ENCODE peak calls at places on chromosomes 16 and 17, in six cellular contexts. F is heart left ventricle; U is CD8-positive, alpha-beta memory T cell; V is stomach; S is breast epithelium; D is BE2C. A is an unnamed sample. For H3K4me1, the result is how much of the 10 kb centered on the place peaks cover.

GRCh38 chr16:81478294-81478693 is 33.7 kb downstream of the CMIP start:
- DNase-seq in F (no peak), U (no peak), V (no peak), S (no peak), D (no peak), A (no peak)

GRCh38 chr17:69492410-69493071 is 78.0 kb downstream of the MAP2K6 start:
- DNase-seq in F (no peak), U (no peak), V (no peak), S (no peak), D (no peak), A (no peak)

GRCh38 chr16:86680137-86680536 is 101.8 kb downstream of the FOXL1 start:
- DNase-seq in F (peak), U (no peak), V (no peak), S (no peak), D (no peak), A (no peak)

GRCh38 chr16:87608400-87608985 is 6.2 kb downstream of the JPH3 start:
- DNase-seq in F (peak), U (peak), V (peak), S (peak), D (no peak), A (peak)

GRCh38 chr17:27038676-27039075 is 255.2 kb upstream of the WSB1 start:
- DNase-seq in F (no peak), U (no peak), V (no peak), S (no peak), D (peak), A (peak)

GRCh38 chr17:67434061-67434525 is 57.0 kb downstream of the PITPNC1 start:
- DNase-seq in F (peak), U (peak), V (peak), S (no peak), D (no peak), A (no peak)

GRCh38 chr16:87206646-87207451 is 110.3 kb downstream of the C16orf95 start:
- DNase-seq in F (peak), U (no peak), V (no peak), S (no peak), D (no peak), A (no peak)

GRCh38 chr16:70250748-70251650 is 741 bp downstream of the EXOSC6 start:
- DNase-seq in F (no peak), U (no peak), V (peak), S (no peak), D (peak), A (peak)

GRCh38 chr16:66360624-66361324 is 5.7 kb upstream of the CDH5 start:
- DNase-seq in F (peak), U (no peak), V (no peak), S (no peak), D (no peak), A (no peak)

GRCh38 chr16:82824408-82824807 is 197.6 kb downstream of the CDH13 start:
- DNase-seq in F (no peak), U (no peak), V (no peak), S (no peak), D (no peak), A (no peak)

GRCh38 chr17:81310963-81311550 is 15.9 kb upstream of the SLC38A10 start:
- DNase-seq in F (no peak), U (no peak), V (no peak), S (no peak), D (peak), A (no peak)

GRCh38 chr17:12647023-12647422 is 18.7 kb upstream of the MYOCD start:
- DNase-seq in F (no peak), U (no peak), V (no peak), S (no peak), D (no peak), A (no peak)

GRCh38 chr17:44354582-44355309 is 8.9 kb downstream of the FAM171A2 start:
- DNase-seq in F (no peak), U (peak), V (no peak), S (no peak), D (no peak), A (peak)

GRCh38 chr17:71315568-71315967 is 805.3 kb upstream of the SOX9 start:
- DNase-seq in F (no peak), U (no peak), V (no peak), S (no peak), D (no peak), A (no peak)

GRCh38 chr16:69157189-69157588 is 24.7 kb downstream of the UTP4 start:
- DNase-seq in F (no peak), U (no peak), V (no peak), S (no peak), D (no peak), A (no peak)

GRCh38 chr17:62860962-62861873 is 53.1 kb upstream of the MARCHF10 start:
- DNase-seq in F (no peak), U (no peak), V (no peak), S (no peak), D (no peak), A (no peak)

GRCh38 chr16:84729716-84730320 is 30.0 kb downstream of the USP10 start:
- DNase-seq in F (no peak), U (no peak), V (no peak), S (no peak), D (no peak), A (no peak)
- H3K4me3 ChIP-seq in F (no peak), U (no peak), V (no peak), S (no peak), D (peak), A (no peak)

GRCh38 chr17:2241823-2242222 is 61.8 kb downstream of the SMG6 start:
- DNase-seq in F (peak), U (no peak), V (no peak), S (no peak), D (no peak), A (no peak)
- H3K4me1 ChIP-seq in F (half or more), U (under half), V (under half), S (under half), D (under half), A (under half)

GRCh38 chr16:89861648-89862047 is 11.7 kb upstream of the TCF25 start:
- DNase-seq in F (no peak), U (no peak), V (no peak), S (no peak), D (no peak), A (no peak)
- H3K4me3 ChIP-seq in F (no peak), U (no peak), V (no peak), S (no peak), D (no peak), A (no peak)

GRCh38 chr16:2260250-2260649 is 7.7 kb downstream of the RNPS1 start:
- DNase-seq in F (no peak), U (no peak), V (no peak), S (no peak), D (no peak), A (no peak)
- H3K4me1 ChIP-seq in F (under half), U (under half), V (under half), S (under half), D (under half), A (under half)

DNA sequence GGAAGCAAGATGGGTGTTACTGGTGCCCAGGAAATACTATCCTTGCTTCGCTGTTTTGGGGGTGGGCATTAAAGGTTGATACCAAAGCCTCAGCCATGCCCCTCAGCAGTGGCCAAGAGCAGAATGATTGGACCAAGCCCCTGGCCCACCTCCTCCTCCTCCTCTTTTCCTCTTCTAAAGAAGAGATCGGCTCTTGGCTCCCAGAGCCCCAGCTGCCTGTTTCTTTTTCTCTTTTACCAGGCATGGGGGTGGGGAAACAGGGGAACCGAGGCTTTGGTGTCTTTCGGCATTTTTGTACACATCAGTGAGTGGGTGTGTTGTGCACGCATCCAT is 5.8 kb downstream of the THRA start:
- DNase-seq in F (no peak), U (no peak), V (no peak), S (no peak), D (no peak), A (no peak)
- H3K4me3 ChIP-seq in F (peak), U (peak), V (peak), S (peak), D (peak), A (no peak)

GRCh38 chr16:2913603-2914002 is 1.9 kb downstream of the FLYWCH1 start:
- DNase-seq in F (no peak), U (no peak), V (no peak), S (no peak), D (no peak), A (no peak)

GRCh38 chr16:2911580-2912329 is at the start of gene FLYWCH1:
- DNase-seq in F (peak), U (peak), V (peak), S (peak), D (peak), A (peak)

GRCh38 chr16:2914233-2914632 is 2.5 kb downstream of the FLYWCH1 start:
- DNase-seq in F (no peak), U (no peak), V (no peak), S (no peak), D (no peak), A (no peak)

GRCh38 chr16:2910441-2910840 is 1.3 kb upstream of the FLYWCH1 start:
- DNase-seq in F (no peak), U (no peak), V (no peak), S (no peak), D (no peak), A (no peak)

GRCh38 chr16:2912330-2913199 is 834 bp downstream of the FLYWCH1 start:
- DNase-seq in F (peak), U (peak), V (peak), S (no peak), D (no peak), A (no peak)
- H3K4me1 ChIP-seq in F (under half), U (under half), V (under half), S (under half), D (under half), A (under half)

DNA sequence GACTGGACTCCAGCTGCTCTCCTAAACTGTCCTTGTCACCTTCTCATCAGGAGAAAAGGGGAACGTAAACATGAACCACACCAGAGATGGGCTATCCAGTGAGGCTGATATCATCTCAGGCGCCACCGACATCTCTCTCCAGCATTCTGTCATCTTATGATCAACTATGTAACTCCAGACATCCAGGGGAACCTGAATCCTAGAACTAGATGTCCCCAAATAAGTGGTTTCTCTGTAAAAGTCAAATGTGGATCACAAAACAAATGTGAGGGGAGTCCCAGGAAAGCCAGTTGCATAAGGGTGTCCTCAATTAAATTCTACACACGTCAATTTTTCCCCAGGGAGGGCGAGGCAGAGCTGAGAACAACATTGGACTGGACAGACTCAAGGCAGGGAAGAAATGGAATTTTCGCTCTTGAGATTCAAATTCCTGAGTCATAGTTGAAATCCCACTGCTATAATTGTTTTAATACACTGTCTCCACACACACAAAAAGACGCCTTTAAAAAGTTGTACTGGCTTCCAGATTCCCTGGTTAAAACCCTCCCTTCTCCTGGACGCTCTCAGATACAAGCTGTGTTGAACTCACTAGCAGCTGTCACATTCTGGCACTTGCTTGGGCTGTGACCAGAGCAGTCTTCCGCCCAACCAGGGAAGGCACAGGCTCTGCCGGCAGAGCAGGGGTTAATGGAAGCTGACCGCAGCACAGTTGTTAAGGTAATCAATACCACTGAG is 62.6 kb downstream of the ZFHX3 start:
- DNase-seq in F (peak), U (no peak), V (no peak), S (no peak), D (no peak), A (peak)
- H3K4me3 ChIP-seq in F (no peak), U (no peak), V (no peak), S (no peak), D (no peak), A (no peak)

GRCh38 chr16:13064821-13065220 is 163.4 kb downstream of the SHISA9 start:
- DNase-seq in F (no peak), U (no peak), V (no peak), S (no peak), D (no peak), A (no peak)
- H3K4me1 ChIP-seq in F (under half), U (under half), V (under half), S (under half), D (under half), A (under half)